ENCODE peak calls at places on chromosome 18, in eight cellular contexts. O is left ventricle myocardium inferior, M is breast epithelium, P is NAMALWA, G is kidney tubule cell, W is non-pigmented ciliary epithelial cell, Y is activated T-cell treated with anti-CD3 and anti-CD28 coated beads for 1 hour, Z is fibroblast of lung. L is an unnamed sample.

GRCh38 chr18:45106331-45106774 is 425.7 kb downstream of the SETBP1 start:
- DNase-seq in P (peak; percentile 86), W (no peak), G (peak; percentile 15), O (no peak), Z (peak; percentile 81), M (no peak), Y (no peak), L (no peak)

GRCh38 chr18:8176105-8176504 is 433.1 kb upstream of the RAB12 start:
- DNase-seq in Z (no peak), W (no peak), P (no peak), M (no peak), G (no peak), O (no peak), Y (no peak), L (no peak)

GRCh38 chr18:67919316-67919715 is 402.8 kb upstream of the DSEL start:
- DNase-seq in W (no peak), Y (no peak), G (no peak), M (no peak), O (no peak), Z (peak; percentile 14), P (no peak), L (no peak)

GRCh38 chr18:58254873-58255511 is 211.0 kb downstream of the NEDD4L start:
- DNase-seq in Z (no peak), O (peak; percentile 52), Y (no peak), W (no peak), G (peak; percentile 65), M (no peak), P (no peak), L (no peak)

GRCh38 chr18:22106536-22107292 is 62.7 kb upstream of the GATA6 start:
- DNase-seq in M (no peak), G (peak; percentile 69), W (no peak), P (no peak), Y (no peak), O (no peak), Z (peak; percentile 65), L (peak; percentile 91)

GRCh38 chr18:57780318-57781127 is 22.6 kb downstream of the ATP8B1 start:
- DNase-seq in P (no peak), Z (peak; percentile 94), W (no peak), O (no peak), M (no peak), G (no peak), Y (no peak), L (peak; percentile 55)

GRCh38 chr18:22207022-22207758 is 37.8 kb downstream of the GATA6 start:
- DNase-seq in Y (no peak), P (no peak), Z (peak; percentile 86), M (no peak), O (no peak), G (no peak), W (no peak), L (peak; percentile 91)

GRCh38 chr18:41410007-41410406 is 545.0 kb upstream of the PIK3C3 start:
- DNase-seq in G (no peak), Y (no peak), Z (no peak), W (no peak), O (no peak), P (no peak), M (no peak), L (no peak)

GRCh38 chr18:49517483-49517882 is 30.4 kb upstream of the C18orf32 start:
- DNase-seq in W (no peak), Y (no peak), O (no peak), G (no peak), Z (no peak), M (no peak), P (no peak), L (no peak)

GRCh38 chr18:79068299-79068945 is 772 bp upstream of the ATP9B start:
- DNase-seq in G (no peak), Z (peak; percentile 16), O (no peak), P (no peak), M (no peak), Y (peak; percentile 20), W (no peak), L (no peak)

GRCh38 chr18:28778706-28779105 is 601.8 kb upstream of the CDH2 start:
- DNase-seq in G (no peak), M (no peak), O (no peak), W (no peak), Z (no peak), P (no peak), Y (no peak), L (no peak)

GRCh38 chr18:57141208-57142129 is 5.4 kb upstream of the BOD1L2 start:
- DNase-seq in W (no peak), Z (no peak), M (no peak), G (peak; percentile 20), O (no peak), Y (no peak), P (no peak), L (peak; percentile 40)

GRCh38 chr18:9433616-9434239 is 41.6 kb upstream of the RALBP1 start:
- DNase-seq in Z (no peak), W (no peak), Y (no peak), O (no peak), P (no peak), G (no peak), M (no peak), L (no peak)

GRCh38 chr18:22489694-22490093 is 72.0 kb upstream of the CTAGE1 start:
- DNase-seq in Z (peak; percentile 33), G (peak; percentile 80), W (no peak), O (no peak), P (no peak), Y (no peak), M (no peak), L (peak; percentile 58)

GRCh38 chr18:74544898-74545297 is 10.6 kb downstream of the CNDP1 start:
- DNase-seq in Z (no peak), G (no peak), W (no peak), M (no peak), P (no peak), Y (no peak), O (peak; percentile 42), L (no peak)

GRCh38 chr18:78882585-78882984 is 97.0 kb upstream of the SALL3 start:
- DNase-seq in W (no peak), P (no peak), M (no peak), Z (no peak), G (no peak), Y (no peak), O (no peak), L (no peak)

GRCh38 chr18:35776481-35776880 is 194.9 kb downstream of the GALNT1 start:
- DNase-seq in Y (no peak), O (no peak), P (no peak), M (no peak), G (peak; percentile 14), W (no peak), Z (no peak), L (no peak)

GRCh38 chr18:49628119-49628518 is 66.3 kb downstream of the LIPG start:
- DNase-seq in Y (no peak), O (no peak), M (no peak), G (peak; percentile 85), Z (no peak), W (no peak), P (no peak), L (peak; percentile 45)

GRCh38 chr18:30622104-30622503 is 420.4 kb downstream of the DSC3 start:
- DNase-seq in W (no peak), O (no peak), Y (no peak), Z (no peak), P (no peak), G (no peak), M (no peak), L (no peak)

GRCh38 chr18:55272510-55273243 is 313.4 kb upstream of the CCDC68 start:
- DNase-seq in Y (no peak), Z (peak; percentile 89), W (no peak), O (no peak), P (no peak), G (peak; percentile 52), M (no peak), L (no peak)

GRCh38 chr18:48982269-48982668 is 31.5 kb upstream of the SMAD7 start:
- DNase-seq in P (no peak), W (no peak), Y (no peak), M (no peak), G (peak; percentile 77), O (no peak), Z (no peak), L (no peak)

GRCh38 chr18:54939375-54939917 is 19.8 kb downstream of the CCDC68 start:
- DNase-seq in W (no peak), M (no peak), P (no peak), G (peak; percentile 20), Z (peak; percentile 24), O (no peak), Y (no peak), L (no peak)

GRCh38 chr18:79493211-79493800 is 97.6 kb downstream of the NFATC1 start:
- DNase-seq in W (no peak), M (no peak), Z (no peak), P (no peak), Y (no peak), O (peak; percentile 13), G (no peak), L (no peak)

GRCh38 chr18:45802814-45803492 is 22.5 kb upstream of the SIGLEC15 start:
- DNase-seq in G (peak; percentile 96), M (no peak), W (peak; percentile 97), Z (peak; percentile 100), P (no peak), O (no peak), Y (no peak), L (peak; percentile 71)

GRCh38 chr18:37778417-37779165 is 213.0 kb upstream of the CELF4 start:
- DNase-seq in W (no peak), Z (no peak), M (peak; percentile 18), G (peak; percentile 63), P (peak; percentile 66), O (peak; percentile 45), Y (peak; percentile 1), L (no peak)

GRCh38 chr18:8177330-8178016 is 431.8 kb upstream of the RAB12 start:
- DNase-seq in Y (no peak), Z (peak; percentile 76), O (no peak), G (peak; percentile 58), W (peak; percentile 17), P (peak; percentile 15), M (no peak), L (peak; percentile 32)

GRCh38 chr18:59123588-59124369 is 15.9 kb upstream of the SEC11C start:
- DNase-seq in W (peak; percentile 83), M (no peak), G (peak; percentile 94), Y (no peak), P (no peak), O (no peak), Z (peak; percentile 97), L (peak; percentile 78)

GRCh38 chr18:3995476-3996102 is 459.5 kb downstream of the DLGAP1 start:
- DNase-seq in P (peak; percentile 79), M (peak; percentile 22), G (peak; percentile 67), Z (peak; percentile 62), Y (peak; percentile 17), W (peak; percentile 30), O (no peak), L (no peak)

GRCh38 chr18:69981948-69982347 is 34.3 kb upstream of the CD226 start:
- DNase-seq in Y (no peak), P (no peak), O (no peak), Z (no peak), G (no peak), M (no peak), W (no peak), L (no peak)

GRCh38 chr18:42112657-42113420 is 157.8 kb downstream of the PIK3C3 start:
- DNase-seq in M (no peak), W (no peak), Y (no peak), P (no peak), Z (peak; percentile 4), G (no peak), O (no peak), L (no peak)